ENCODE peak calls at places on chromosomes 2 and 18, in ten cellular contexts. P is transverse colon; S is heart left ventricle; U is progenitor cell of endocrine pancreas; Y is H9; M is foreskin fibroblast; J is CD4-positive, alpha-beta T cell; Q is D721Med; N is neural progenitor cell; F is cardiac fibroblast. E is an unnamed sample.

GRCh38 chr2:241133436-241133820 is 15.8 kb downstream of the PASK start:
- DNase-seq in P (no peak), S (no peak), U (no peak), Y (no peak), M (no peak), J (no peak), Q (no peak), N (no peak), F (no peak), E (no peak)

GRCh38 chr2:1518501-1518821 is 105.2 kb downstream of the TPO start:
- DNase-seq in P (no peak), S (no peak), U (no peak), Y (no peak), M (no peak), J (no peak), Q (no peak), N (no peak), F (no peak), E (no peak)

GRCh38 chr18:23827681-23828080 is 138.4 kb downstream of the LAMA3 start:
- DNase-seq in P (no peak), S (no peak), U (no peak), Y (no peak), M (no peak), J (no peak), Q (no peak), N (no peak), F (no peak), E (no peak)

GRCh38 chr2:95309599-95309998 is 12.5 kb downstream of the KCNIP3 start:
- DNase-seq in P (no peak), S (no peak), U (no peak), Y (no peak), M (no peak), J (no peak), Q (no peak), N (no peak), F (no peak), E (no peak)

GRCh38 chr2:236496311-236496710 is 73.3 kb upstream of the ACKR3 start:
- DNase-seq in P (no peak), S (no peak), U (no peak), Y (no peak), M (no peak), J (no peak), Q (no peak), N (no peak), F (no peak), E (no peak)

GRCh38 chr2:241017228-241017940 is 19.0 kb downstream of the SNED1 start:
- DNase-seq in P (no peak), S (no peak), U (no peak), Y (no peak), M (no peak), J (no peak), Q (no peak), N (no peak), F (no peak), E (no peak)

GRCh38 chr2:169891593-169892298 is 64.5 kb downstream of the UBR3 start:
- DNase-seq in P (no peak), S (no peak), U (no peak), Y (no peak), M (peak), J (no peak), Q (no peak), N (no peak), F (peak), E (no peak)

GRCh38 chr2:58641001-58641400 is 399.9 kb upstream of the FANCL start:
- DNase-seq in P (no peak), S (no peak), U (no peak), Y (no peak), M (no peak), J (no peak), Q (no peak), N (no peak), F (no peak), E (no peak)

DNA sequence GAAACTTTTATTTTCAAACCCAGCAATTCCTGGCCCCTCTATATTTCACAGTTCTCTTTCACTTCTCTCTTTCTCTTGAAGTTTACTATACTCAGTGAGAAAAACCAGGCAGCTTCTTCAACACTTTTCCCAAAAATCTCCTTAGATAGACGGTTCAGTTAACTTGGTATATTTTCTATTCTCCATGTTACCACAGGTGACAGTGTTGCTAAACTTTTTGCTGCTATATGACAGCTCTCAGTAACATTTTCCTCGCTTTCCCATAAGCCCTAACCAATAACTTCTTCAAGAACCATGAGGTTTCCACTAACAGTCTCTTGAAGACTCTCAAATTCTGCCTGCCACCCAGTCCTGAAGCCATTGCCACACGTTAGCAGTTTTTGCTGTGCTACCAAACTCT is 45.8 kb downstream of the CYBRD1 start:
- DNase-seq in P (no peak), S (no peak), U (no peak), Y (no peak), M (peak), J (no peak), Q (no peak), N (no peak), F (peak), E (no peak)
- TF ChIP-seq CTCF in P (peak), S (no peak), U (peak), Y (peak), M (no peak), J (no peak), Q (no peak), N (peak), F (no peak), E (no peak)

GRCh38 chr2:46331099-46331766 is 34.0 kb downstream of the EPAS1 start:
- DNase-seq in P (no peak), S (no peak), U (no peak), Y (no peak), M (peak), J (no peak), Q (no peak), N (no peak), F (no peak), E (no peak)
- TF ChIP-seq CTCF in P (no peak), S (no peak), U (no peak), Y (no peak), M (no peak), J (no peak), Q (no peak), N (no peak), F (peak), E (no peak)

GRCh38 chr18:57749604-57749970 is 53.5 kb downstream of the ATP8B1 start:
- DNase-seq in P (no peak), S (no peak), U (no peak), Y (no peak), M (no peak), J (no peak), Q (no peak), N (no peak), F (no peak), E (no peak)
- TF ChIP-seq CTCF in P (no peak), S (no peak), U (no peak), Y (no peak), M (no peak), J (no peak), Q (no peak), N (no peak), F (no peak), E (no peak)

GRCh38 chr2:200349868-200350267 is 43.4 kb downstream of the SPATS2L start:
- DNase-seq in P (no peak), S (no peak), U (no peak), Y (no peak), M (no peak), J (no peak), Q (no peak), N (no peak), F (no peak), E (no peak)

GRCh38 chr2:200350796-200351195 is 44.3 kb downstream of the SPATS2L start:
- DNase-seq in P (no peak), S (no peak), U (no peak), Y (no peak), M (peak), J (no peak), Q (no peak), N (no peak), F (peak), E (no peak)

GRCh38 chr2:200345917-200346316 is 39.4 kb downstream of the SPATS2L start:
- DNase-seq in P (no peak), S (no peak), U (no peak), Y (no peak), M (no peak), J (no peak), Q (no peak), N (no peak), F (no peak), E (no peak)

GRCh38 chr2:200348897-200349563 is 42.5 kb downstream of the SPATS2L start:
- DNase-seq in P (no peak), S (no peak), U (no peak), Y (no peak), M (no peak), J (no peak), Q (no peak), N (no peak), F (no peak), E (no peak)

DNA sequence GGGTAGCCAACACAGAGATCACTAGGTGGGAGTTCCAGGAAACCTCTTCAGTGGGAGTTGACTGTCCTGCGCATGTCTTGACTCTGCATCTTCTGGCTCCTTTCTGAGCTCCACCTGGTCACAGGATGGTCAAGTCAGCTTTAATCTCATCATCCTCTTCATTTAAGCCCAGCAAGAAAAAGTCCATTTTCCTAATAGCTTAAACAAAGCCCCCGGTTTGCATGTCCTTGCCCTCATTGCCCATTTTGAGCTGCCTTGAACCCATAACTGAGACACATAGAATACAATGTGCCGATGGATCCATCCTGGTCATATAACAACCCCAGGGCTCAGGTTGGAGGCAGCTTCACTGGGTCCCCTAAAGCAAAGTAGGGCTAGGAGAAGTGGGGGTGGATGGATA is 40.8 kb downstream of the SPATS2L start:
- DNase-seq in P (no peak), S (no peak), U (no peak), Y (no peak), M (no peak), J (no peak), Q (no peak), N (no peak), F (no peak), E (no peak)
- TF ChIP-seq CTCF in P (no peak), S (no peak), U (no peak), Y (no peak), M (no peak), J (no peak), Q (no peak), N (no peak), F (no peak), E (no peak)

GRCh38 chr2:216151313-216152030 is 42.3 kb downstream of the XRCC5 start:
- DNase-seq in P (no peak), S (no peak), U (no peak), Y (no peak), M (peak), J (no peak), Q (no peak), N (no peak), F (peak), E (no peak)
- TF ChIP-seq CTCF in P (no peak), S (no peak), U (no peak), Y (peak), M (no peak), J (no peak), Q (peak), N (peak), F (no peak), E (no peak)

GRCh38 chr2:24076849-24077534 is 866 bp upstream of the SF3B6 start:
- DNase-seq in P (no peak), S (no peak), U (no peak), Y (no peak), M (peak), J (no peak), Q (no peak), N (peak), F (peak), E (no peak)
- TF ChIP-seq CTCF in P (no peak), S (no peak), U (no peak), Y (no peak), M (no peak), J (no peak), Q (no peak), N (no peak), F (no peak), E (no peak)